ENCODE peak calls at places on chromosome 11, in five cellular contexts. J is tibial artery, C is fibroblast of lung, R is colonic mucosa, Y is epithelial cell of proximal tubule. O is an unnamed sample.

GRCh38 chr11:35548925-35549561 is 23.6 kb upstream of the PAMR1 start:
- DNase-seq in J (no peak), C (no peak), R (no peak), Y (no peak), O (peak; percentile 29)

GRCh38 chr11:20909995-20910726 is 240.8 kb downstream of the NELL1 start:
- DNase-seq in J (no peak), C (no peak), R (no peak), Y (no peak), O (no peak)

GRCh38 chr11:71129624-71130023 is 122.8 kb downstream of the SHANK2 start:
- DNase-seq in J (no peak), C (no peak), R (no peak), Y (no peak), O (peak; percentile 10)

GRCh38 chr11:86983071-86983488 is 27.9 kb upstream of the FZD4 start:
- DNase-seq in J (no peak), C (no peak), R (no peak), Y (no peak), O (no peak)

GRCh38 chr11:27699242-27699925 is 871 bp downstream of the BDNF start:
- DNase-seq in J (no peak), C (peak; percentile 59), R (no peak), Y (no peak), O (peak; percentile 59)

GRCh38 chr11:61795459-61795858 is 2.7 kb downstream of the FEN1 start:
- DNase-seq in J (no peak), C (no peak), R (no peak), Y (no peak), O (no peak)

GRCh38 chr11:128582496-128583366 is 4.6 kb downstream of the ETS1 start:
- DNase-seq in J (no peak), C (peak; percentile 95), R (no peak), Y (peak; percentile 67), O (peak; percentile 95)

GRCh38 chr11:116687458-116688201 is 85.2 kb downstream of the BUD13 start:
- DNase-seq in J (peak; percentile 31), C (no peak), R (no peak), Y (no peak), O (no peak)

GRCh38 chr11:119711476-119711875 is 17.5 kb downstream of the NECTIN1 start:
- DNase-seq in J (no peak), C (no peak), R (no peak), Y (no peak), O (no peak)

GRCh38 chr11:88482871-88483301 is 145.3 kb upstream of the CTSC start:
- DNase-seq in J (no peak), C (no peak), R (no peak), Y (no peak), O (peak; percentile 50)

GRCh38 chr11:113370634-113371033 is 16.9 kb upstream of the ANKK1 start:
- DNase-seq in J (no peak), C (no peak), R (no peak), Y (no peak), O (no peak)

GRCh38 chr11:132311703-132312102 is 941.3 kb downstream of the NTM start:
- DNase-seq in J (no peak), C (no peak), R (no peak), Y (no peak), O (no peak)

GRCh38 chr11:132307309-132308020 is 937.0 kb downstream of the NTM start:
- DNase-seq in J (no peak), C (no peak), R (no peak), Y (no peak), O (no peak)

GRCh38 chr11:132310390-132311375 is 940.3 kb downstream of the NTM start:
- DNase-seq in J (no peak), C (no peak), R (no peak), Y (no peak), O (no peak)

GRCh38 chr11:132312161-132312560 is 941.7 kb downstream of the NTM start:
- DNase-seq in J (no peak), C (peak; percentile 34), R (no peak), Y (peak; percentile 23), O (no peak)

DNA sequence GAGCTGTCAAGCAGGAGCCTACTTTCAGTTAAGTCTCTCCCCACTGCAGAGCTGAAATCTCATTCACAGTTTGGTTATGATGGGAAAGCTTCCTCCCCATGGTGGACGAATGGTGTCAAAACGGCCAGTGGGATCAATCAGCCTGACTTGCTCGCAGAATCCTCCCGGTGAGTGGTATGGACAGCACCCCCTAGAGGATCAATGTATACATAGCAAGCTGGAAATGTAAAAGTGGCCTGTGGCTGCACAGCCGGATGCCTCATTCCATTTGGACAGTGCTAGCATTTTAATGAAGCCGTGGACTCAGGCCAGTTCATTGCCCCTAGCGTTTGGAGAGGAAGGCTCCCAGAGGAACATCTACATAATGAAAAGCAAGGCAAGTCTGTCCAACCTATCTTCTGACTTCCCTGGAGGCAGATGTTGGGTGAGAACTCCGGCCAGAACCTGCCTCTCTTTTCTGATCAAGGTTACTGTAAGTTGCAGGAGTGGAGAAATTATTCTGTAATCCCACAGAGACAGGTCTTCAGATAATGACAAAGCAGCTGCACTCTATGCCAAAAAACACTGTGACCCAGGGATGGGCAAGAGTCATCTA is 942.3 kb downstream of the NTM start:
- DNase-seq in J (no peak), C (peak; percentile 38), R (no peak), Y (no peak), O (peak; percentile 6)
- H3K4me3 ChIP-seq in J (no peak overlapping the region), C (no peak overlapping the region), R (no peak overlapping the region), Y (no peak overlapping the region), O (no peak overlapping the region)

DNA sequence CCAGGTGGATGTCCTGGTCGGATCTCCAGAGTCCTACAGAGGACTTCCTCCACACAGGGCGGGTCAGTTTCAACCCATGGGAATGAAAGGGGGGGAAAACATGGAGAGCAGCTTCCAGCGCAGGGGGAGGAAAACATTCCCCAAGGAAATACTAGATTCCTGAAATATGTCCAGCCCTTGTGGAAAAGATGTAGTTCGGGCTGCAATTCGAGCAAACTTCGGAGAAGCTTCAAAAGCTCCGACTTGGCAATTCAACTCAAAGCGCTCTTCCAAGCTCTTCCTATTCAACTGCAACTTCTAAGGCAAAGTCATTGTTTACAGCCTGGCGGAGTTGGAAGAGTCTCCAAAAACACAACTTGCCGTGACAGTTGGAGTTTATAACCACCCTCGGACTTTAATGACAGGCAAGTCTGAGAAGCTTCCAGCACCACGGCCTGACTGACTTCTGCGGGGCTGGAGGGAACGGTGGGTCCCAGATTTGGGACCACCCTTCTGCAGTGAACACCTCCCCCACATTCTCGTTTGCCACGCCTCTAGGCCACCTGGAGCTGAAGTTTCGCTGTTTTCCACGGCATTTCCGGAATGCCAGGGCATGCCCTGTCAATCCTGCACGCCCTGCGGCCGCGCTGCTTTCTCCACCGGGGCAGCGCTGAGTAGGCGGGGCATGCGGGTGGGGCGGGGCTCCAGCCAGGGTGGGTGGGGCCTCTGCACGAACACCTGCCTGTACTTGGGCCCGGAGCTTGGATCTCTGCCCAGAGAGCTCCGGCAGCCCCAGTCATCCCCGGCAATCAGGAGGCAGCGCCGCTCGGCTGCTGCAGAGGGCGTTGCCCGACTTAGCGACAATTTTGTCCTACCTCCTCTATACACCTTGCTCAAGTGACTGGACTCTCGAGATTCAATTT is 49.0 kb upstream of the BIRC3 start:
- DNase-seq in J (peak; percentile 85), C (peak; percentile 76), R (peak; percentile 95), Y (no peak), O (peak; percentile 75)
- H3K4me3 ChIP-seq in J (peak overlapping the region; percentile 54), C (peak overlapping the region; percentile 53), R (peak overlapping the region; percentile 39), Y (peak overlapping the region; percentile 49), O (peak overlapping the region; percentile 65)

DNA sequence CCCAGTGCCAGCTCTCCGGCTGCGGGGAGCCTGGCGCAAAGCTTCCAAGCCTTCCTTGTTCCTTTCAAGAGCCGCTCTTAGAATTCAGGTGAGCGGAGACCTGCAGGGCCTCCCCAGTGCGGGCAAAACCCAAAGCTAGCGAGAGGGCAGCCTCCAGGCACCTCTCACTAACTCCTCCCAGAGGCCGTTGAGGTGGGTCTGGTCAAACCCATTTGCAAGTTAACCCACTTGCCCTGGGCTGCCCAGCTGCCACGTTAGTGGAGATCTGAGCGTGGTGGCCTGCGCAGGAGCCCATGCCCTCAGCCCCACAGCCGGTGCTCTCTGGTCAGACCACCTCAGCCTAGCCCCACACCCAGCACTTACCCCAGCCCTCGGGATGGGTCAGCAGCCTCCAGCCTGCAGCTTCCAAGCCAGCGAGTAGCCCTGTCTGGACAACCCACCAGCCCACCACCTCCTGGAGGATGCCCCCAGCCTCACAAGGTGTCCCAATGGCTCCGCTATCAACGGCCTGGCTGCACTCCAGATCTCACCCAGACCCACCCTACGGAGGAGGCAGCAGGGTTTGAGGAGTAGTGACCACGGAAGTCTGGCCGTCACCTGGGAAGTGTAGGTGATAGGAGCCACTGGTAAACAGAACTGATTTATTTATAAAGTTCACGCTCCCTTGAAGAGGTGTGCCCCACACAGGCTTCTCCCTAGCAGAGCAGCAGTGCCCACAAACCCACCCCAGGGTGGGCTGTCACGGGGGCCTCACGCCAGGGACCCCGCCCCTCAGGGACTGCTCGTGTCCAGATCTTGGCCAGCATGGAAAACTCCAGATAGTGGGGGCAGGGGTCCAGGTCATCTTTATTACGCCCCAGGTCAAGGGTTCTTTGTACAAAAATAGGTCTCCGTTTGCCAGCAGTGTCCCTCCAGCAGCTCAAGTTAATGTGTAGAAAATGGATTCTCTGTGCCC is 2.2 kb downstream of the ASCL2 start:
- DNase-seq in J (peak; percentile 63), C (no peak), R (no peak), Y (no peak), O (no peak)
- H3K4me3 ChIP-seq in J (no peak overlapping the region), C (no peak overlapping the region), R (peak overlapping the region; percentile 30), Y (no peak overlapping the region), O (no peak overlapping the region)

DNA sequence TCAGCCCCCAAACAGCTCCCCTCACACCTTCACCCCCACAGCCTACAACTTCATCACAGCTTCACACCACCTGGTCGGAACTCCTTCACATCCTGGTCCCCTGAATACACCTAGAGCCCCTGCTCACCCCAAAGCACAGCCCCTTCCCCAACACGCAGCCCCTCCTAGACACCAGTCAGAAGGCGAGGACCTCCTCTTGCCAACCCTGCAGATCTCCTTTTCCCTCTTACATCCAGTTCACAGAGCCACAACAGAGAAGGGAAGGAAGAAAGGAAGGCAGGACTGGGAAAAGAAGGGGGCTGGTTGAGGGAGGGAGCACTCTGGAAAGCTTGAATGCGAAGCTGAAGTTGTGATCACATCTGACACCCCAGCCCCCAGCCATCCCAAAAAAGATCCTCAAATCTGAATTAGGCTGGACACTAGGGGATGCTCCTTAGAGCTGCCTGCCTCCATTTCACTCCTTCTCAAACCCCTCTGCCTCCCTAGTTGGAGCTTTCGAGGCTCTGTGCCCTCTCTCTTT is 629 bp downstream of the CCKBR start:
- DNase-seq in J (no peak), C (no peak), R (no peak), Y (no peak), O (no peak)
- H3K4me3 ChIP-seq in J (no peak overlapping the region), C (no peak overlapping the region), R (no peak overlapping the region), Y (no peak overlapping the region), O (no peak overlapping the region)

DNA sequence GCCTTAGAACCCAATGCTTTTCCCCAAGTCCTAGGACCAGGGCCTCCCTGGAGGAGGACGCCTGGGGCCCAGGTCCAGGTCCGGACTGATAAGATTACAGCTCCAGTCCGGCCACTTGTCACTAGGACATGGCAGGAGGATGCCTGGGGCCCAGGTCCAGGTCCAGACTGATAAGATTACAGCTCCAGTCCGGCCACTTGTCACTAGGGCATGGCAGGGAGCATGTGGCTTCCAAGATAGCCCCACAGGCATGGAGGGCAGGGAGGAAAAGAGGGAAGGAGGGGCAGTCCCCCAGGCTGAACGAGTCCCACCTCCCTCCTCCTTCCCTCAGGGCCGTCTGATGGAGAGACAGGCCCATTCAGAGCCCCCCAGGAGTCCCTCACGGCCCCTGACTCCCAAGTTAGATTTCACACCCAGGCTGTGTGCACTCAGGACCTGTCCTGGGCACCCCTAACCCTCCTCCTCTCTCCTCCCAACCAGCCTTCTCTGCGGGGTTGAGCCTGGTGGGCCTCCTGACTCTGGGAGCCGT is 1.9 kb downstream of the TSPAN32 start:
- DNase-seq in J (no peak), C (no peak), R (no peak), Y (no peak), O (no peak)
- H3K4me3 ChIP-seq in J (no peak overlapping the region), C (no peak overlapping the region), R (no peak overlapping the region), Y (no peak overlapping the region), O (no peak overlapping the region)